ENCODE peak calls at places on chromosomes 6 and 20, in seven cellular contexts. R is IMR-90, E is mesenchymal stem cell, Q is neuronal stem cell, W is trophoblast cell, G is mesendoderm, N is H1. X is an unnamed sample.
A peak's percentile ranks its signal among the peaks of the same experiment; 100 is the strongest.

GRCh38 chr20:8798505-8798904 is 270.4 kb upstream of the PLCB4 start:
- DNase-seq in G (no peak), N (no peak), Q (no peak), W (no peak), R (no peak), E (peak; percentile 45), X (no peak)

GRCh38 chr6:156820089-156820798 is 43.1 kb downstream of the ARID1B start:
- DNase-seq in E (no peak), N (no peak), Q (no peak), W (no peak), G (no peak), R (no peak), X (no peak)

GRCh38 chr20:50425076-50425475 is 85.1 kb upstream of the PTPN1 start:
- DNase-seq in E (peak; percentile 48), W (no peak), Q (no peak), G (no peak), N (no peak), R (no peak), X (no peak)

GRCh38 chr20:8389381-8390368 is 257.6 kb downstream of the PLCB1 start:
- DNase-seq in Q (no peak), R (peak; percentile 59), N (no peak), W (no peak), G (peak; percentile 25), E (peak; percentile 53), X (no peak)

GRCh38 chr6:147604373-147604772 is 95.9 kb downstream of the SAMD5 start:
- DNase-seq in R (no peak), G (no peak), W (no peak), Q (no peak), N (no peak), E (no peak), X (no peak)

GRCh38 chr6:14079433-14079832 is 38.1 kb upstream of the CD83 start:
- DNase-seq in W (no peak), G (no peak), Q (no peak), R (peak; percentile 53), N (no peak), E (no peak), X (no peak)

GRCh38 chr6:153668758-153669157 is 370.3 kb upstream of the OPRM1 start:
- DNase-seq in N (no peak), W (no peak), Q (no peak), E (no peak), R (no peak), G (no peak), X (no peak)

GRCh38 chr6:148530394-148530923 is 187.8 kb downstream of the SASH1 start:
- DNase-seq in W (no peak), Q (no peak), R (peak; percentile 98), N (no peak), E (peak; percentile 87), G (peak; percentile 85), X (peak; percentile 47)

GRCh38 chr6:25404693-25405169 is 125.6 kb downstream of the CARMIL1 start:
- DNase-seq in Q (no peak), G (no peak), W (no peak), R (no peak), E (no peak), N (no peak), X (no peak)

GRCh38 chr6:33123732-33124524 is 48.1 kb downstream of the HLA-DPB1 start:
- DNase-seq in R (peak; percentile 30), E (peak; percentile 9), N (no peak), G (peak; percentile 56), W (peak; percentile 29), Q (no peak), X (peak; percentile 62)

GRCh38 chr6:100335999-100336398 is 128.7 kb downstream of the SIM1 start:
- DNase-seq in Q (no peak), W (no peak), E (no peak), R (no peak), G (no peak), N (no peak), X (no peak)

GRCh38 chr6:136511921-136512320 is 38.3 kb downstream of the MAP7 start:
- DNase-seq in G (no peak), R (no peak), N (no peak), E (no peak), W (no peak), Q (no peak), X (no peak)

GRCh38 chr20:17023811-17024210 is 203.0 kb upstream of the PCSK2 start:
- DNase-seq in Q (peak; percentile 27), R (peak; percentile 28), G (peak; percentile 77), W (no peak), N (peak; percentile 31), E (peak; percentile 32), X (peak; percentile 72)

GRCh38 chr6:116397960-116398359 is 27.2 kb downstream of the DSE start:
- DNase-seq in Q (no peak), E (peak; percentile 38), G (no peak), R (peak; percentile 67), N (no peak), W (no peak), X (no peak)

GRCh38 chr6:15090145-15090579 is 155.7 kb upstream of the JARID2 start:
- DNase-seq in E (peak; percentile 35), G (no peak), Q (no peak), N (no peak), R (no peak), W (no peak), X (no peak)

GRCh38 chr6:157605484-157605883 is 217.6 kb upstream of the SNX9 start:
- DNase-seq in N (no peak), Q (no peak), R (no peak), G (no peak), W (no peak), E (no peak), X (no peak)

GRCh38 chr6:45507156-45507555 is 129.4 kb upstream of the SUPT3H start:
- DNase-seq in G (no peak), Q (no peak), R (peak; percentile 13), E (no peak), N (no peak), W (no peak), X (no peak)

GRCh38 chr6:164401871-164402270 is 907.5 kb downstream of the C6orf118 start:
- DNase-seq in G (no peak), E (no peak), Q (no peak), N (no peak), W (no peak), R (no peak), X (no peak)

GRCh38 chr6:14713561-14713960 is 532.3 kb upstream of the JARID2 start:
- DNase-seq in W (peak; percentile 82), E (no peak), N (no peak), G (no peak), R (no peak), Q (no peak), X (no peak)

GRCh38 chr6:36309900-36310299 is 26.8 kb downstream of the BNIP5 start:
- DNase-seq in Q (no peak), E (no peak), W (no peak), G (no peak), N (no peak), R (no peak), X (no peak)

GRCh38 chr6:36315921-36316320 is 20.8 kb downstream of the BNIP5 start:
- DNase-seq in W (no peak), R (no peak), E (no peak), G (no peak), Q (no peak), N (no peak), X (no peak)

GRCh38 chr6:36314221-36315014 is 22.3 kb downstream of the BNIP5 start:
- DNase-seq in W (peak; percentile 89), E (peak; percentile 42), R (no peak), Q (no peak), N (peak; percentile 31), G (peak; percentile 95), X (no peak)

GRCh38 chr6:36312854-36313627 is 23.6 kb downstream of the BNIP5 start:
- DNase-seq in W (no peak), E (no peak), N (no peak), R (no peak), G (no peak), Q (no peak), X (no peak)

DNA sequence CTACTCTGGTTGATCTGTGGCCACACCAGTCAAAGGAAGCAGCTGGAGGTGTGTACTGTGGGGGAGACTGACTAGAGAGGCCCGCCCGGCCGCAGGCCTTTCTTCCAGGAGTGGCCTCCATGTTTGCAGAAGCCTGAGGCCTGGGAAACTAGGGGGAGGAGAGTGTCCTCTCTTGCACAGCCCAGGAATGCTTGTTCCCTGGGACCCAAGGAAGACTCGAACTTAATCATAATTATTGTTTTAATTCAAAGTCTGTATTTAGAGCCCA is 23.1 kb downstream of the BNIP5 start:
- DNase-seq in Q (no peak), N (no peak), R (no peak), G (no peak), E (no peak), W (no peak), X (no peak)
- H2AK5ac ChIP-seq in Q (no peak overlapping the region), N (no peak overlapping the region), R (no peak overlapping the region), G (no peak overlapping the region), E (no peak overlapping the region), W (no peak overlapping the region), X (no peak overlapping the region)

GRCh38 chr20:47238780-47239769 is 117.4 kb downstream of the ZMYND8 start:
- DNase-seq in G (no peak), N (no peak), R (no peak), Q (no peak), E (no peak), W (no peak), X (peak; percentile 32)
- H3K23ac ChIP-seq in G (no peak overlapping the region), N (no peak overlapping the region), R (no peak overlapping the region), Q (no peak overlapping the region), E (no peak overlapping the region), W (no peak overlapping the region), X (no peak overlapping the region)

GRCh38 chr6:53892707-53893106 is 97.9 kb downstream of the LRRC1 start:
- DNase-seq in N (no peak), Q (no peak), G (no peak), W (no peak), E (no peak), R (no peak), X (no peak)

GRCh38 chr6:53894086-53894485 is 99.3 kb downstream of the LRRC1 start:
- DNase-seq in N (no peak), E (peak; percentile 28), G (no peak), Q (no peak), W (no peak), R (peak; percentile 61), X (no peak)

GRCh38 chr6:53898026-53898795 is 103.4 kb downstream of the LRRC1 start:
- DNase-seq in G (no peak), E (peak; percentile 78), N (no peak), Q (no peak), W (no peak), R (peak; percentile 84), X (no peak)

GRCh38 chr6:53899512-53899911 is 104.7 kb downstream of the LRRC1 start:
- DNase-seq in Q (no peak), W (no peak), E (no peak), G (no peak), R (no peak), N (no peak), X (no peak)

DNA sequence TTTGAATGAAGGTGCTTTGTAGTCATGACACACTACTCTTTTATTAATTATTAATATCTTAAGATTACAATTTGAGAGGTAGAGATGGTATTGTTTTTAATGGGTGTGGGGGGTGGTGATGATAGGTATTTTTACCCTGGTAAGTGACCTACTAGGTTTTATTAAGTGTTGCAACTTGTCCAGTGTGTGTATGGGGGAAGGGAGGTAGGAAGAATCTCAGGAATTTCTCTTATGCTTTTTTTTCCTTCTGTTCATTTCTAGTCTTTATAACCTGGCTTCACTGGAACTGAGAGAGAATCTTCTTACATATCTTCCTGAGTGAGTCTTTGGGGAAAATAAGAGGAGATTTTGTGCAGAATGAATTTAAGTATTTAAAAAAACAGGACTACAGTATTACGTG is 101.4 kb downstream of the LRRC1 start:
- DNase-seq in R (peak; percentile 18), W (no peak), Q (no peak), E (peak; percentile 9), G (no peak), N (no peak), X (no peak)
- H4K8ac ChIP-seq in R (no peak overlapping the region), W (no peak overlapping the region), Q (no peak overlapping the region), E (no peak overlapping the region), G (no peak overlapping the region), N (no peak overlapping the region), X (no peak overlapping the region)

GRCh38 chr6:105886066-105886811 is 199.9 kb upstream of the PRDM1 start:
- DNase-seq in Q (no peak), R (no peak), E (no peak), N (no peak), W (no peak), G (no peak), X (no peak)
- H2AK5ac ChIP-seq in Q (no peak overlapping the region), R (no peak overlapping the region), E (no peak overlapping the region), N (no peak overlapping the region), W (no peak overlapping the region), G (no peak overlapping the region), X (no peak overlapping the region)